ENCODE peak calls at places on chromosome 7, in four cellular contexts. Q is astrocyte, F is PC-9, O is Panc1. U is an unnamed sample.

GRCh38 chr7:136857573-136857972 is 10.9 kb upstream of the CHRM2 start:
- DNase-seq in F (no peak), O (no peak), Q (peak; percentile 24), U (no peak)

GRCh38 chr7:155457544-155458316 is at the start of gene EN2:
- DNase-seq in O (no peak), Q (no peak), F (no peak), U (no peak)

GRCh38 chr7:95330194-95331003 is 6.1 kb upstream of the PON1 start:
- DNase-seq in F (no peak), O (no peak), Q (no peak), U (no peak)

GRCh38 chr7:36474283-36475010 is 84.8 kb downstream of the ANLN start:
- DNase-seq in O (no peak), F (no peak), Q (peak; percentile 73), U (peak; percentile 67)

GRCh38 chr7:41503438-41503837 is 199.5 kb downstream of the INHBA start:
- DNase-seq in F (no peak), Q (peak; percentile 22), O (no peak), U (peak; percentile 29)

GRCh38 chr7:40221836-40222235 is 87.0 kb downstream of the SUGCT start:
- DNase-seq in F (no peak), Q (peak; percentile 99), O (no peak), U (peak; percentile 92)

GRCh38 chr7:90298145-90299038 is 22.7 kb downstream of the FAM237B start:
- DNase-seq in O (peak; percentile 38), Q (peak; percentile 63), F (no peak), U (peak; percentile 33)

GRCh38 chr7:140635345-140635744 is 5.3 kb downstream of the DENND2A start:
- DNase-seq in Q (no peak), O (no peak), F (no peak), U (no peak)

GRCh38 chr7:106611911-106612310 is 49.0 kb downstream of the CCDC71L start:
- DNase-seq in F (no peak), Q (no peak), O (no peak), U (peak; percentile 33)

GRCh38 chr7:82810558-82811259 is 352.0 kb downstream of the PCLO start:
- DNase-seq in F (no peak), O (peak; percentile 48), Q (peak; percentile 80), U (peak; percentile 43)

GRCh38 chr7:157437519-157438061 is 100.8 kb downstream of the DNAJB6 start:
- DNase-seq in Q (no peak), F (no peak), O (no peak), U (no peak)

GRCh38 chr7:132738254-132738653 is 162.0 kb upstream of the PLXNA4 start:
- DNase-seq in F (peak; percentile 22), O (peak; percentile 18), Q (peak; percentile 96), U (peak; percentile 90)

GRCh38 chr7:155764432-155764798 is 47.8 kb downstream of the SHH start:
- DNase-seq in F (no peak), Q (no peak), O (no peak), U (no peak)

GRCh38 chr7:139726485-139726869 is 51.3 kb downstream of the HIPK2 start:
- DNase-seq in F (no peak), O (no peak), Q (no peak), U (no peak)

GRCh38 chr7:80722596-80723141 is 84.2 kb downstream of the CD36 start:
- DNase-seq in Q (peak; percentile 100), O (peak; percentile 100), F (peak; percentile 99), U (peak; percentile 100)

GRCh38 chr7:50400114-50400513 is 50.0 kb downstream of the FIGNL1 start:
- DNase-seq in Q (no peak), O (no peak), F (no peak), U (no peak)

GRCh38 chr7:154998481-154998880 is 4.4 kb downstream of the PAXIP1 start:
- DNase-seq in O (no peak), Q (no peak), F (no peak), U (no peak)

GRCh38 chr7:133805426-133805825 is 321.7 kb upstream of the LRGUK start:
- DNase-seq in Q (no peak), F (no peak), O (no peak), U (no peak)

GRCh38 chr7:50092579-50093411 is at the start of gene ZPBP:
- DNase-seq in F (no peak), Q (peak; percentile 1), O (peak; percentile 41), U (peak; percentile 29)

GRCh38 chr7:83148776-83149175 is 13.9 kb downstream of the PCLO start:
- DNase-seq in Q (peak; percentile 54), O (no peak), F (peak; percentile 37), U (no peak)

GRCh38 chr7:79459381-79459780 is 5.9 kb upstream of the MAGI2 start:
- DNase-seq in O (no peak), F (no peak), Q (no peak), U (no peak)

GRCh38 chr7:150974468-150975391 is 3.4 kb downstream of the KCNH2 start:
- DNase-seq in F (no peak), O (no peak), Q (no peak), U (no peak)

DNA sequence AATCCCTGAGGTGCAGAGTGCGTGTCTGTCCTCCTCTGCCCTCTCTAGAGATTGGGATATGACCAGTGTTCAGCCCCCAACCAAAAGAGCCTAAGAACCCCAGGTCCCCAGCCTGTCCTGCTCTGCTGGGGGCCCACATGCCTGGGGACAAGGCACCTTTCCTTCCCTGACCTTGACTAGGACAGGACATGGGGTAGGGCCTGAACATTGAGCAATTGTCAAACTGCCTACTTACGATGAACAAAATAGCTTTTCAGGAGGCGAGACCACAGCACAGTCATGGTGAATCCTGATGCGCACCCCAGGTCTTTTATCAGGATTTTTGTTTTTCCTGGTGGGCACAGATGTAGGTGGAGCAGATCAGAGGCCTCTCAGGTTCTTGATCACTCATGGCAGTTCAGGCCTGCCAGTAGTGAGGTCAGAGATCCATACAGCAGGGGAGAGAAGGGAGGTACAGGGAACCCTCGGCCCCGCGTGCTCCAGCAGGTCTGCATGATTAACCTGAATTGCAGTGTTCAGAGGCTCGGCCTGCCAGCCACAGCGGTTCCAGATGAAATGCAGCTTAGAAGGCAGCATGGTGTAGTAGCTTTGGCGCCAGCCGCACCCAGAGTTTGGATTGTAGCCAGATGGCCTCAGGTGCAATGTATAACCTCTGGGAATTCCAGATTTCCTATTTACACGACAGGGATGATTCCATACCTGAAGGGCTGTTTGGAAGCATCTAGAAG is 191.3 kb downstream of the CUX1 start:
- DNase-seq in O (no peak), Q (no peak), F (no peak), U (peak; percentile 92)
- H3K4me1 ChIP-seq in O (no peaks in the 10 kb centered on the region), Q (peaks cover 8% of the 10 kb centered on the region), F (no peaks in the 10 kb centered on the region), U (peaks cover 13% of the 10 kb centered on the region)

GRCh38 chr7:1144269-1144771 is 15.7 kb downstream of the ZFAND2A start:
- DNase-seq in O (no peak), Q (no peak), F (no peak), U (no peak)
- TF ChIP-seq CTCF in O (no peak), Q (no peak), F (no peak), U (peak; percentile 52)

DNA sequence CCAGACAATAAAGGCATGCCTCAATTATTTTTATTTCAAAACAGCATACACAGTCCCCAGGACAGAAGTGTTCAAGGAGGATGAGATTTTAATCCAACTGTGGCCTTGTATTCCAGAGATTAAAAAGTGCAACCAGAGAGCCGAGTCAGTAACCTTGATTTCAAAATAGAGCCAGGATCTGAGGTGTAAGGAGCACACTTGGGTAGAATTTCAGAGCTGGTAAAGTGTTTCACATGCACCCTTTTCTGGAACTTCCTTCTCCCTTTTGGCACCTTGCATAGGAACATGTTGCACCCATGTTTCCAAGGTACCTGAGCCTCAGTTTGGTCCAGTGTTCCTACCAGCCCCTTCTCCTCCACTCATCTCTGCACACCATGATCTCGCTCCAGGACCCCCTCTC is 225.1 kb downstream of the TRIL start:
- DNase-seq in F (no peak), Q (no peak), O (no peak), U (no peak)
- H3K27ac ChIP-seq in F (no peak overlapping the region), Q (no peak overlapping the region), O (no peak overlapping the region), U (no peak overlapping the region)

DNA sequence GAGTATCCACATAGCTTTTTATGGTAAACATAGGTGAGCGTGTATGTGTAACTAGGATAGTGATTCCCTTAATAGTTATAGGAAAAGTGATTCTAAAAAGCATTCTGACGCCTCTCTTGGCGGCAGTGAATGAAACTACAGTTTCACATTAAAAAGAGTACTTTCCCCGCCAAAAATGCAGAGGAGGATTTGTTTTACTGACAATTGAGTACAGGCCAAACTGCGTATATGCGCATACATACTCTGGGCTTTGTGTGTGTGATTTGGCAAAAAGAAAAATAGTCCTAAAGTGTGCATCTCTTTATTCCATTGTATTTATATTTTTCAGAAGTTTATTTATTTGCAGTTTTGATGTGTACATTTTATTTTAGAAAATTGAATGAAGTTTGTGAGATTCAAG is 10.3 kb downstream of the CUL1 start:
- DNase-seq in O (no peak), F (no peak), Q (no peak), U (no peak)
- H3K4me1 ChIP-seq in O (peaks cover 35% of the 10 kb centered on the region), F (peaks cover 13% of the 10 kb centered on the region), Q (peaks cover 4% of the 10 kb centered on the region), U (peaks cover 4% of the 10 kb centered on the region)

DNA sequence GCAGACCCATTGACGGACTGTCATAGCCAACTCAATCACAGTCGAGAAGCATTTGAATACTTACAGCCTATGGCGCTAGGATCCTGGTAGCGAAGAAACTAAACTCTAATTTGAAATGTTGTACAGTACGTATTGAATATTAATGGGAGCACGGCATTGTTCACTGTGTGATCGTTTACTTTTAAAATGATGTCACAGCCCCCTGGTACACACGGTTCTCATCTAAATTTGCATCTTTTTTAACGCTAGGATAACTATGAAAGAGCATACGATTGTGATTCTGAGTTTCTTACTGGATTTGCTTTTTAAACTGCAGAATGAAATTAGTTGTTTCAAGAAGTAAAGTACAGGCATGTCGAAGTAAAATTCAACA is 895 bp upstream of the NAPEPLD start:
- DNase-seq in F (no peak), O (no peak), Q (no peak), U (no peak)
- TF ChIP-seq CTCF in F (no peak), O (no peak), Q (no peak), U (no peak)

U was measured in foreskin keratinocyte.